ENCODE peak calls at places on chromosomes 13 and 19, in seven cellular contexts. S is hepatocyte, D is neural progenitor cell, L is HCT116, I is PC-3, A is GM23338, J is MM.1S. H is an unnamed sample.

GRCh38 chr13:98504371-98504963 is 72.4 kb downstream of the STK24 start:
- DNase-seq in S (no peak), D (no peak), L (no peak), I (no peak), A (no peak), J (no peak), H (no peak)

GRCh38 chr13:85650613-85651012 is 148.6 kb downstream of the SLITRK6 start:
- DNase-seq in S (no peak), D (no peak), L (no peak), I (peak), A (peak), J (no peak), H (no peak)

GRCh38 chr13:114063545-114064515 is 68.6 kb downstream of the RASA3 start:
- DNase-seq in S (no peak), D (peak), L (no peak), I (peak), A (no peak), J (peak), H (peak)

GRCh38 chr13:33208290-33208990 is 77.1 kb downstream of the STARD13 start:
- DNase-seq in S (peak), D (no peak), L (no peak), I (no peak), A (no peak), J (no peak), H (peak)

GRCh38 chr19:32692727-32693061 is 1.1 kb downstream of the NUDT19 start:
- DNase-seq in S (no peak), D (no peak), L (no peak), I (no peak), A (no peak), J (no peak), H (peak)

GRCh38 chr19:33394006-33394722 is 20.7 kb downstream of the CEBPG start:
- DNase-seq in S (no peak), D (no peak), L (no peak), I (peak), A (no peak), J (no peak), H (peak)

GRCh38 chr19:39827216-39827615 is 6.7 kb downstream of the DYRK1B start:
- DNase-seq in S (no peak), D (no peak), L (no peak), I (no peak), A (no peak), J (no peak), H (no peak)

GRCh38 chr19:3440082-3440481 is 40.2 kb downstream of the SMIM24 start:
- DNase-seq in S (no peak), D (peak), L (no peak), I (peak), A (peak), J (peak), H (peak)

GRCh38 chr13:52862358-52863206 is 14.1 kb upstream of the PCDH8 start:
- DNase-seq in S (no peak), D (peak), L (peak), I (peak), A (peak), J (no peak), H (peak)

GRCh38 chr19:12792048-12792852 is 964 bp downstream of the JUNB start:
- DNase-seq in S (peak), D (peak), L (no peak), I (peak), A (peak), J (peak), H (peak)

GRCh38 chr13:113437408-113438010 is 15.8 kb downstream of the ADPRHL1 start:
- DNase-seq in S (no peak), D (no peak), L (no peak), I (no peak), A (no peak), J (no peak), H (peak)

GRCh38 chr19:8389891-8390616 is at the start of gene RAB11B:
- DNase-seq in S (peak), D (peak), L (peak), I (peak), A (peak), J (peak), H (peak)

GRCh38 chr13:79861731-79862130 is 380.8 kb downstream of the NDFIP2 start:
- DNase-seq in S (peak), D (no peak), L (no peak), I (no peak), A (no peak), J (no peak), H (no peak)

GRCh38 chr13:47478985-47479384 is 522.1 kb downstream of the SUCLA2 start:
- DNase-seq in S (no peak), D (no peak), L (no peak), I (peak), A (no peak), J (no peak), H (peak)

GRCh38 chr19:2820112-2820702 is 539 bp downstream of the ZNF554 start:
- DNase-seq in S (peak), D (peak), L (no peak), I (no peak), A (peak), J (no peak), H (peak)

GRCh38 chr19:18848860-18849661 is 17.3 kb downstream of the UPF1 start:
- DNase-seq in S (no peak), D (no peak), L (no peak), I (no peak), A (no peak), J (no peak), H (peak)

GRCh38 chr19:7944177-7944761 is 803 bp upstream of the TIMM44 start:
- DNase-seq in S (peak), D (peak), L (peak), I (peak), A (peak), J (peak), H (peak)

GRCh38 chr13:96671073-96671472 is 323.2 kb downstream of the OXGR1 start:
- DNase-seq in S (no peak), D (no peak), L (no peak), I (peak), A (no peak), J (no peak), H (peak)

GRCh38 chr13:95494082-95494681 is 58.3 kb upstream of the CLDN10 start:
- DNase-seq in S (peak), D (peak), L (peak), I (peak), A (peak), J (peak), H (peak)

GRCh38 chr19:5784581-5785147 is at the start of gene PRR22:
- DNase-seq in S (no peak), D (no peak), L (no peak), I (no peak), A (no peak), J (no peak), H (no peak)

GRCh38 chr13:113942591-113943103 is 31.2 kb downstream of the C13orf46 start:
- DNase-seq in S (no peak), D (no peak), L (no peak), I (no peak), A (no peak), J (no peak), H (no peak)

GRCh38 chr19:44648536-44649370 is 5.0 kb downstream of the PVR start:
- DNase-seq in S (no peak), D (no peak), L (no peak), I (peak), A (no peak), J (no peak), H (peak)

GRCh38 chr13:21121616-21122015 is 54.7 kb downstream of the SKA3 start:
- DNase-seq in S (no peak), D (no peak), L (no peak), I (no peak), A (no peak), J (no peak), H (no peak)

GRCh38 chr13:33052446-33052845 is 36.2 kb downstream of the KL start:
- DNase-seq in S (no peak), D (no peak), L (no peak), I (no peak), A (no peak), J (no peak), H (peak)

GRCh38 chr13:36859259-36859658 is 40.2 kb downstream of the RFXAP start:
- DNase-seq in S (no peak), D (no peak), L (no peak), I (no peak), A (no peak), J (no peak), H (no peak)

GRCh38 chr13:69109891-69110525 is 997.6 kb upstream of the ATXN8OS start:
- DNase-seq in S (peak), D (peak), L (no peak), I (no peak), A (peak), J (no peak), H (no peak)

GRCh38 chr19:47243364-47243775 is 12.4 kb upstream of the BBC3 start:
- DNase-seq in S (no peak), D (no peak), L (no peak), I (no peak), A (no peak), J (no peak), H (no peak)

GRCh38 chr13:110644892-110645521 is 29.7 kb downstream of the NAXD start:
- DNase-seq in S (peak), D (peak), L (no peak), I (peak), A (peak), J (peak), H (peak)

GRCh38 chr13:64928704-64929499 is 2301.2 kb downstream of the PCDH9 start:
- DNase-seq in S (peak), D (no peak), L (peak), I (peak), A (no peak), J (no peak), H (peak)

GRCh38 chr13:36345438-36346221 is 564 bp downstream of the SPART start:
- DNase-seq in S (peak), D (peak), L (no peak), I (no peak), A (peak), J (no peak), H (peak)

GRCh38 chr19:7489609-7490044 is 792 bp upstream of the PEX11G start:
- DNase-seq in S (peak), D (peak), L (no peak), I (no peak), A (peak), J (no peak), H (no peak)

DNA sequence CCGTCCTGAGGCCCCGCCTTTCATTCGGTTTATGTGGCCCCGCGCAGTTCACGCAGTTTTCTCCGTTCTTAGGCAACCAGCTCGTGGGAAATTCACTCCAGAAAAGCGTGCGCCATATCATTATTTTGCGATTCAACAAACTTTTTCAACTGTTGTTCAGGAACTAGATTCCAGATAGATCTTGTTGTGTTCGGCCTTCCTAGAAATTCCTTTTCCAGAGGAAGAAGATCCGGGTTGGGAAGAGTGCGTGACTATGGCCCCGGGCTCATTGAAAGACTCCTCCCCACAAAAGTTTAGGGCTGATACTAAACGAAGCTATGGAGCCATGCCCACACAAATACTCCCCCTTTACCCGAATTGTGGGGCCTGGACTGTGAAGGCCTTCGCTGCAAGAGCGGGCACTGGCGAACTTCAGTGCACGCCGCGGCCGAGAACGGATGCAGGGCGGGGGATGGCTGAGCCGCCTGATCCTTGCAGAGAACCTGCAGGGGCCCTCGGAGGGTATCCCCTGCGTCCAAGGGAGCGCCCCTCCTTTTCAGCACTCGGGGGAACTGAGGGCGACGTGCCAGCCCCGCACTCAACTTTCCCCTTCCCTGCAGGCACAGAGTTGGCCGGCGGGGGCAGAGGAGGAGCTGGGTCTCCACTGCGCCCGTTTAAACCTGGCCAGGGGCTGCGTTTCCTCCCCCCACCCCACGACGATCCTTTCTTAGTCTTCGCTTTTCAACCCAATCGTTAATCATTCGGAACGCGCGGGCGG is 904 bp upstream of the SOX1 start:
- DNase-seq in S (no peak), D (peak), L (no peak), I (no peak), A (peak), J (no peak), H (no peak)
- TF ChIP-seq EZH2 in S (peak), D (peak), L (no peak), I (no peak), A (peak), J (no peak), H (no peak)

DNA sequence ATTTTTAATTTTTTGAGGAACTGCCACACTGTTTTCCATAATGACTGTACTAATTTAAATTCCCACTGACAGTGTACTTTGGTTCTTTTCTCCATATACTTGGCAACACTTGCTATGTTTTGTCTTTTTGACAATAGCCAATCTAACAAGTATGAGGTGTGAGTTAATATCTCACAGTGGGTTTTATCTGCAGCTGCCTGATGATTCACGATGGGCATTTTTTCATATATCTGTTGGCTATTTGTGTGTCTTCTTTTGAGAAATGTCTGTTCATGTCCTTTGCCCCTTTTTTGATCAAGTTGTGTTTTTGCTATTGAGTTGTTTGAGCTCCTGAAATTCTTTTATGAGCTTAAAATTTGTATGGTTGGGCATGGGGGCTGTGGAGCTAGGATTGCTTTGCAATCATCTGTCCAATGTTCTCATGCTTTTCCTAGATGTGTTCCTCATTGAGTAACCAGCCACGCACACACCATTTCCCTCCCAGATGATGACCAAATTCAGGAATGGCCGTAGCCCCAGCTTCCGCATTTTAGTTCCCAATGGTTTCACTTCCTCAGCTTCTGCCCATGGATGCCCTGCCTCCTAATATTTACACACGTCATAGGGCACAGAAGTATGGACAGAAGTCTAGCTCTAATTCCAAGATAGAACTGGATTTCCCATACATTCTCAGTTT is 379.9 kb upstream of the SGCG start:
- DNase-seq in S (no peak), D (no peak), L (no peak), I (no peak), A (no peak), J (no peak), H (peak)
- TF ChIP-seq EZH2phosphoT487 in S (no peak), D (no peak), L (no peak), I (no peak), A (no peak), J (no peak), H (no peak)

GRCh38 chr13:29436721-29437250 is 158.7 kb downstream of the SLC7A1 start:
- DNase-seq in S (no peak), D (no peak), L (no peak), I (no peak), A (no peak), J (no peak), H (no peak)
- H3K27ac ChIP-seq in S (peak), D (no peak), L (no peak), I (no peak), A (no peak), J (no peak), H (no peak)

GRCh38 chr19:4581381-4582111 is 22.1 kb upstream of the SEMA6B start:
- DNase-seq in S (no peak), D (peak), L (no peak), I (peak), A (peak), J (no peak), H (no peak)

GRCh38 chr19:4580021-4580901 is 20.8 kb upstream of the SEMA6B start:
- DNase-seq in S (peak), D (peak), L (no peak), I (no peak), A (peak), J (no peak), H (no peak)

GRCh38 chr19:4579389-4579788 is 19.9 kb upstream of the SEMA6B start:
- DNase-seq in S (no peak), D (no peak), L (no peak), I (no peak), A (no peak), J (no peak), H (no peak)

GRCh38 chr19:4582112-4582553 is 22.6 kb upstream of the SEMA6B start:
- DNase-seq in S (no peak), D (no peak), L (no peak), I (no peak), A (peak), J (no peak), H (no peak)

GRCh38 chr19:4580961-4581380 is 21.5 kb upstream of the SEMA6B start:
- DNase-seq in S (no peak), D (no peak), L (no peak), I (no peak), A (no peak), J (no peak), H (no peak)
- TF ChIP-seq EZH2 in S (no peak), D (no peak), L (no peak), I (no peak), A (no peak), J (no peak), H (no peak)

DNA sequence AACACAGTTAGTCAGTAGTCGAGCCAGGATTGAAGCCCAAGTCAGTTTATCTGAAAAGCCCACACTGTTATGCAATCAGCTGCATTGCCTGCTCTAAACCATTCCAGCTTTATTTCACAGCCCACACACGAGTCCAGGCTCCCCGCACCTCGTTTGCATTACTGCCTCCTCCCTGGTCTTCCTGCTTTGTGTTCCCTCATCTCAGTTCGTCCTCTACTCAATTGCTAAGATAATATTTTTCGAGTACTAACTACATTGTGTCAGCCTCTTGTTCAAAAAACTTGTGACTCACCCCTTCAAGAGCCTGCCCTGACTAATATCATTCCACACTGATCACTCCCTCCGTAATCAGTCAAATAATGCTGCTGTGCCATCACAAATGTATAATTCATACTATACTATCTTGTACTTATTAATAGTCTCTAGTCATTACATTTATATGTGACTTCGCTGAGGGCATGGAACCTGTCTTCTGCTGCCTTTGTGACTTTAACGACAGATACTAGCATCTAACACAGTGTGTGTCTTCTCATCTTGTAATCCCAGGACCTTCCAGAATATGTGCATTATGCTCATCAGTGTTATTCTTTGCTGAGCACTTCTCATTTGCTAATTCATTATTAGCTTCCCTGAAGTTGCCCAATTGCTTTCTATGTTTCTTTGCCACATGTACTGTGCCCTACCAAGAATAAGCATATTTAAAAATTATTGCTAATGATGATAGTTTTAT is 26.2 kb upstream of the WDFY2 start:
- DNase-seq in S (no peak), D (no peak), L (no peak), I (peak), A (no peak), J (no peak), H (peak)
- TF ChIP-seq EZH2phosphoT487 in S (no peak), D (no peak), L (no peak), I (no peak), A (no peak), J (no peak), H (no peak)

DNA sequence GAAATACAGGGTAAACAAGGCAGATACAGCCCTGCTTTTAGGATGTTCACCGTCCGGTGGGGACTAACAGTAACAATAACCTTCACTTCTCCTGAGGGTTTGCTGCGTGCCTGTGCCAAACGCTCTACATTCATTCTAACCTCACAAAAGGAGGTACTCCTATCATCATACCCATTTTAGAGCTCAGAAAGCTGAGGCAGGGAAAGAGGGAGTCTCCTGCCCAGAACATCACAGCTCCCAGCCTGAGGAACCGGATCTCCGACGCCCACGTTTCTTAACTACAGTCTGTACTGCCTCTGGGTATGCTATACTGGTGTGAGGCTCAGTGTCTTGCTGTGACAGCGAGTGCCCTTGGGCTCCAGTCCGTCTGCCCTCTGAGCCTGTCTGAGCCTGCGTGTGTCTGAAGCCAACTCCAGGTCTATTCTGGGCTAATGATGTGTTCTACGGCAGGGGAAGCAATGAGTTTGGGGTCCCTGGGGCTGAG is 5.1 kb downstream of the LIPE start:
- DNase-seq in S (no peak), D (no peak), L (no peak), I (no peak), A (no peak), J (no peak), H (no peak)
- H3K27ac ChIP-seq in S (no peak), D (no peak), L (no peak), I (no peak), A (no peak), J (peak), H (no peak)

GRCh38 chr19:42068756-42069571 is 1.0 kb downstream of the GRIK5 start:
- DNase-seq in S (no peak), D (peak), L (no peak), I (no peak), A (peak), J (no peak), H (no peak)

GRCh38 chr19:42066075-42066754 is 3.8 kb downstream of the GRIK5 start:
- DNase-seq in S (no peak), D (peak), L (no peak), I (peak), A (peak), J (no peak), H (peak)

GRCh38 chr19:42069619-42070293 is at the start of gene GRIK5:
- DNase-seq in S (peak), D (peak), L (no peak), I (no peak), A (peak), J (no peak), H (peak)

GRCh38 chr19:42067315-42067888 is 2.6 kb downstream of the GRIK5 start:
- DNase-seq in S (no peak), D (no peak), L (no peak), I (no peak), A (no peak), J (no peak), H (no peak)

GRCh38 chr19:42068361-42068755 is 1.6 kb downstream of the GRIK5 start:
- DNase-seq in S (no peak), D (no peak), L (no peak), I (no peak), A (no peak), J (no peak), H (no peak)
- TF ChIP-seq EZH2 in S (no peak), D (no peak), L (no peak), I (no peak), A (no peak), J (no peak), H (no peak)